ENCODE peak calls at places on chromosomes 12 and 14, in ten cellular contexts. L is endothelial cell of umbilical vein, U is transverse colon, C is GM12891, T is stomach, I is Panc1, S is HCT116, Y is HL-60, D is prostate gland, J is SK-N-SH. O is an unnamed sample.

GRCh38 chr12:69000540-69001243 is 67.7 kb upstream of the CPM start:
- DNase-seq in L (no peak), U (no peak), C (no peak), T (no peak), I (no peak), S (no peak), Y (no peak), D (no peak), J (no peak), O (no peak)

GRCh38 chr12:75666126-75666979 is 154.9 kb upstream of the KRR1 start:
- DNase-seq in L (no peak), U (no peak), C (no peak), T (no peak), I (no peak), S (no peak), Y (no peak), D (no peak), J (no peak), O (no peak)

GRCh38 chr12:5798242-5799015 is 146.6 kb downstream of the ANO2 start:
- DNase-seq in L (no peak), U (no peak), C (no peak), T (no peak), I (no peak), S (no peak), Y (no peak), D (no peak), J (no peak), O (no peak)

GRCh38 chr12:103161582-103161981 is 204.1 kb downstream of the ASCL1 start:
- DNase-seq in L (no peak), U (no peak), C (no peak), T (no peak), I (no peak), S (no peak), Y (no peak), D (no peak), J (no peak), O (no peak)

GRCh38 chr12:81170072-81170471 is 92.2 kb downstream of the ACSS3 start:
- DNase-seq in L (no peak), U (no peak), C (no peak), T (no peak), I (no peak), S (no peak), Y (no peak), D (no peak), J (no peak), O (no peak)

GRCh38 chr12:15982471-15982870 is 71.3 kb downstream of the DERA start:
- DNase-seq in L (peak), U (no peak), C (no peak), T (no peak), I (no peak), S (no peak), Y (no peak), D (no peak), J (peak), O (no peak)

GRCh38 chr14:68606644-68607043 is 186.2 kb downstream of the ZFP36L1 start:
- DNase-seq in L (no peak), U (no peak), C (no peak), T (no peak), I (no peak), S (no peak), Y (no peak), D (no peak), J (no peak), O (no peak)

GRCh38 chr14:77376380-77376770 is 519 bp downstream of the TMED8 start:
- DNase-seq in L (peak), U (peak), C (no peak), T (peak), I (no peak), S (no peak), Y (no peak), D (peak), J (peak), O (no peak)

GRCh38 chr12:69687390-69687789 is 11.7 kb downstream of the BEST3 start:
- DNase-seq in L (no peak), U (no peak), C (no peak), T (no peak), I (no peak), S (no peak), Y (no peak), D (no peak), J (no peak), O (no peak)

GRCh38 chr12:89756100-89756637 is 47.5 kb upstream of the ATP2B1 start:
- DNase-seq in L (no peak), U (no peak), C (no peak), T (no peak), I (no peak), S (no peak), Y (peak), D (no peak), J (no peak), O (no peak)

GRCh38 chr12:94649349-94650142 is 811 bp downstream of the TMCC3 start:
- DNase-seq in L (peak), U (peak), C (peak), T (peak), I (no peak), S (no peak), Y (no peak), D (peak), J (peak), O (peak)

GRCh38 chr14:77249286-77249685 is 21.7 kb downstream of the NGB start:
- DNase-seq in L (no peak), U (no peak), C (no peak), T (no peak), I (no peak), S (no peak), Y (no peak), D (no peak), J (no peak), O (no peak)

GRCh38 chr14:55532645-55533309 is 47.2 kb upstream of the KTN1 start:
- DNase-seq in L (no peak), U (no peak), C (no peak), T (no peak), I (no peak), S (no peak), Y (no peak), D (no peak), J (no peak), O (no peak)

GRCh38 chr14:106831322-106831720 is 1304.9 kb downstream of the TMEM121 start:
- DNase-seq in L (no peak), U (peak), C (no peak), T (no peak), I (peak), S (no peak), Y (no peak), D (no peak), J (peak), O (no peak)

GRCh38 chr12:130872179-130873096 is 572 bp downstream of the RAN start:
- DNase-seq in L (peak), U (peak), C (peak), T (peak), I (no peak), S (no peak), Y (no peak), D (peak), J (peak), O (peak)

GRCh38 chr14:72516936-72517408 is 376.9 kb downstream of the DPF3 start:
- DNase-seq in L (peak), U (peak), C (no peak), T (peak), I (peak), S (peak), Y (no peak), D (peak), J (peak), O (no peak)

GRCh38 chr14:22472935-22473854 is 115.8 kb downstream of the DAD1 start:
- DNase-seq in L (peak), U (peak), C (peak), T (peak), I (no peak), S (peak), Y (no peak), D (peak), J (peak), O (no peak)

GRCh38 chr14:74472590-74472989 is 20.5 kb downstream of the NPC2 start:
- DNase-seq in L (no peak), U (no peak), C (no peak), T (no peak), I (no peak), S (no peak), Y (no peak), D (no peak), J (no peak), O (no peak)

GRCh38 chr14:99592933-99593753 is 10.9 kb downstream of the CCDC85C start:
- DNase-seq in L (no peak), U (no peak), C (no peak), T (no peak), I (no peak), S (no peak), Y (no peak), D (no peak), J (no peak), O (peak)

GRCh38 chr14:95137804-95138167 is 19.5 kb downstream of the DICER1 start:
- DNase-seq in L (peak), U (peak), C (no peak), T (peak), I (no peak), S (no peak), Y (no peak), D (peak), J (no peak), O (no peak)

GRCh38 chr12:116910280-116910644 is 488 bp upstream of the FBXW8 start:
- DNase-seq in L (no peak), U (no peak), C (no peak), T (no peak), I (no peak), S (no peak), Y (no peak), D (no peak), J (no peak), O (no peak)

GRCh38 chr12:116916122-116916521 is 5.4 kb downstream of the FBXW8 start:
- DNase-seq in L (no peak), U (no peak), C (no peak), T (no peak), I (no peak), S (peak), Y (no peak), D (no peak), J (no peak), O (no peak)

GRCh38 chr12:116906285-116906684 is 4.5 kb upstream of the FBXW8 start:
- DNase-seq in L (no peak), U (no peak), C (no peak), T (no peak), I (no peak), S (no peak), Y (no peak), D (no peak), J (no peak), O (no peak)

GRCh38 chr12:116915326-116915725 is 4.6 kb downstream of the FBXW8 start:
- DNase-seq in L (no peak), U (no peak), C (no peak), T (no peak), I (no peak), S (no peak), Y (no peak), D (no peak), J (no peak), O (no peak)

DNA sequence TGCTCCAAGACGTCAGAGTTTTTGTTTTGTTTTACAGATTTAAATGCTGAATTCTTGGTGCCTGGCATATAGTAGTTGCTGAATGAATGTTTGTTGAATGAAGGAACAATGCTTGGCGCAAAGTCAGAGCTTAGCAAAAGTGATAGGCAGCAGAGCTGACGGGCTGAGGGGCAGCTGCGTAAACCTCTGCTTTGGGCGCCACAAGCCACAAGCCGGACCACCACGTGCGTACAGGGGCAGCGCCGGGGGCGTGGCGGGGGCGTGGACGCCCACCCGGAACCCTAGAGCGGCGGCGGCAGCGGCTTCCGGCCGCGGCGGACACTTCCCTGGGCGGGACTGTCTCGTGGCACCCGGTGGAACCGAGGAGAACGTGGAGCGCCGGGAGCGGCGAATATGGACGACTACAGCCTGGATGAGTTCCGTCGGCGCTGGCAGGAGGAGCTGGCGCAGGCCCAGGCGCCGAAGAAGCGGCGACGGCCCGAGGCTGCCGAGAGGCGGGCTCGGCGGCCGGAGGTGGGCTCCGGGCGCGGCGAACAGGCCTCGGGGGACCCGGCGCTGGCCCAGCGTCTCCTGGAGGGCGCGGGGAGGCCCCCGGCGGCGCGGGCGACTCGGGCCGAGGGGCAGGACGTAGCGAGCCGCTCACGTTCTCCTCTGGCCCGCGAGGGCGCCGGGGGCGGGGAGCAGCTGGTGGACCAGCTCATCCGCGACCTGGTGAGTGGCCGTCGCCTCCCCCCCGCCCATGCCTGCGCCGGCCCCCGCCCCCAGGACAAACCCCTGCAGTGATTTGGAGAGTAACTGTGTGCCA is at the start of gene FBXW8:
- DNase-seq in L (peak), U (peak), C (peak), T (peak), I (no peak), S (peak), Y (peak), D (peak), J (peak), O (peak)
- TF ChIP-seq POLR2AphosphoS5 in L (peak), U (peak), C (no peak), T (peak), I (peak), S (peak), Y (peak), D (peak), J (peak), O (peak)

DNA sequence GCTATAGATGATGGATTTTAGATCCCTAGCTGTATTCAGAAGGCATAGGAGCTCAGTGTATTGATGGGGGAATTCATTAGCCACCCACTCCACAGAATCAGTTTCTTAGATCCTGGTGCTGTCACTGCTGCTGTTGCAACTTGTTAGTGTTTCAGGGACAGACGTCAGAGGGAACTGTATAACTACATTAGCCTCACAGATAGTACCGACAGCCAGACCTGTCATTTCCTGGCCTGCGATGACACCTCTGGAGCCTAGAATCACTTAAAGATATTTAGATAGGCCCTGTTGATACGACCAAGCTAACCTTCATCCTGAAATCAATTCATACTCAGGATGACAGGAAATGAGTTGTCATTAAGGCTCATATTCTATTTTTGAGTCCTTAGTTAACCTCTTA is 735.2 kb downstream of the DIO2 start:
- DNase-seq in L (no peak), U (no peak), C (no peak), T (no peak), I (no peak), S (no peak), Y (no peak), D (no peak), J (no peak), O (no peak)
- TF ChIP-seq POLR2AphosphoS5 in L (no peak), U (no peak), C (no peak), T (no peak), I (no peak), S (no peak), Y (no peak), D (no peak), J (no peak), O (no peak)

DNA sequence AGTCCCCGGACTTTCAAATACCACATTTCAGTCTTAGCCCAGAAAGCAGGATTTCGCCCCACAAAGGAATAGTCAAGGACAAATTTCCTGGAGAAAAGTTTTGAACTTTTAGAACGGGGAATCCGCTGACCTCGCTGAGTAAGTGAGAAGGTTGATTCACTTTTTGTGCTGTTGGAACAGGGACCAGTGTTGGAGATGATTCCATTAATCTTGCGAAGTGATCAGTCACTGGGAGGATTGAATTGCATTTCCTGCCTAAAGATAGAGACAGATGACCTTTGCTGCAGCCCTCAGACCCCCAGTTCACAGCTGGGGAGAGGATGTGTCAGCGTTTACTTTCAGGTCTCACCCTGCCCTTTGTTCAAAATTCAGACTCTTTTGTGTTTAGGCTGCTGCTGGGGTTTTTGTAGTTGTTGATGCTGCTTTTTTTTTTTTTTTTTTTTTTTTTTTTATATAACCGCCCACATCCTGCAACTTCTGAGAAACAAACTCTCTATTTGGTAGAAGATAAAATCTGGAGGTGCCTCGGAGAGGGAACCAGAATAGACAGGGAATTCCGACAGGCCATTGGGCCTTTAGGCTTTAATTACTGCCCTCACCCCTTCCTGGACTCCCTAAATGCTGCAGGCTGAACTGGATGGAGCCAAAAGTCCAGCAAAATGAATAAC is 9.8 kb upstream of the KDM2B start:
- DNase-seq in L (no peak), U (no peak), C (no peak), T (no peak), I (no peak), S (no peak), Y (no peak), D (no peak), J (no peak), O (no peak)
- TF ChIP-seq POLR2AphosphoS5 in L (no peak), U (no peak), C (no peak), T (no peak), I (no peak), S (no peak), Y (no peak), D (no peak), J (no peak), O (no peak)

GRCh38 chr12:50052964-50053363 is 4.4 kb upstream of the ASIC1 start:
- DNase-seq in L (no peak), U (no peak), C (no peak), T (no peak), I (no peak), S (no peak), Y (no peak), D (no peak), J (peak), O (no peak)

GRCh38 chr12:50052544-50052943 is 4.9 kb upstream of the ASIC1 start:
- DNase-seq in L (no peak), U (no peak), C (no peak), T (no peak), I (no peak), S (no peak), Y (no peak), D (no peak), J (no peak), O (no peak)

GRCh38 chr12:50049254-50050118 is 7.9 kb upstream of the ASIC1 start:
- DNase-seq in L (no peak), U (no peak), C (no peak), T (no peak), I (no peak), S (no peak), Y (no peak), D (no peak), J (no peak), O (no peak)

GRCh38 chr12:50050119-50050385 is 7.3 kb upstream of the ASIC1 start:
- DNase-seq in L (no peak), U (no peak), C (no peak), T (no peak), I (no peak), S (no peak), Y (no peak), D (no peak), J (no peak), O (no peak)

GRCh38 chr12:50050410-50051280 is 6.8 kb upstream of the ASIC1 start:
- DNase-seq in L (no peak), U (peak), C (no peak), T (peak), I (no peak), S (no peak), Y (peak), D (no peak), J (peak), O (peak)
- TF ChIP-seq POLR2AphosphoS5 in L (no peak), U (no peak), C (no peak), T (no peak), I (no peak), S (no peak), Y (peak), D (no peak), J (no peak), O (no peak)

GRCh38 chr12:113762849-113763816 is 203.0 kb downstream of the RBM19 start:
- DNase-seq in L (no peak), U (no peak), C (no peak), T (no peak), I (no peak), S (no peak), Y (no peak), D (no peak), J (peak), O (no peak)
- TF ChIP-seq POLR2AphosphoS5 in L (no peak), U (no peak), C (no peak), T (no peak), I (no peak), S (no peak), Y (no peak), D (no peak), J (no peak), O (no peak)

GRCh38 chr12:122982963-122983788 is 2.7 kb downstream of the ARL6IP4 start:
- DNase-seq in L (no peak), U (no peak), C (no peak), T (no peak), I (no peak), S (no peak), Y (no peak), D (no peak), J (no peak), O (no peak)
- TF ChIP-seq POLR2AphosphoS5 in L (no peak), U (no peak), C (no peak), T (no peak), I (peak), S (no peak), Y (no peak), D (no peak), J (no peak), O (no peak)

DNA sequence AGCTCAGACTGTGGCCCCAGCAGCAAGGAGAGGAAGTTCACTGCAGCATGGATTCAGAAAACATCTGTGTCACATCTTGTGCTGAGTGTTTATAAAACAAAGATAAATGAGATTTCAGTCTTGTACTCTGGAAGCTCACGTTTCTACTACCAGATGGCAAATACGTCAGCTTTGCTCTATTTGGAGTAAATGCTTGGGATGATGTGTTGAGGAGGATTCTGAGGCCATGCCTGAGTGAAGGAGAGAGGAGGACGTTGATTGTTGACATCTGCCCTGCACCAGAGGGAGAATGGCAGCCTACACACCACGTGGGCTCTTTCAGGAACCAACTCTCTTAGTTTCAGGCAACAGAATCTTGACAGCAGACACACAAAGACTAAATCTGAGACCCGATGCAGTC is 188.9 kb downstream of the TMEM132C start:
- DNase-seq in L (no peak), U (no peak), C (no peak), T (no peak), I (no peak), S (no peak), Y (no peak), D (no peak), J (peak), O (no peak)
- TF ChIP-seq POLR2AphosphoS5 in L (no peak), U (peak), C (no peak), T (no peak), I (no peak), S (no peak), Y (no peak), D (no peak), J (no peak), O (no peak)

GRCh38 chr12:51818086-51818485 is 30.4 kb downstream of the FIGNL2 start:
- DNase-seq in L (no peak), U (no peak), C (no peak), T (no peak), I (no peak), S (no peak), Y (no peak), D (no peak), J (no peak), O (no peak)

GRCh38 chr12:51820721-51821422 is 27.6 kb downstream of the FIGNL2 start:
- DNase-seq in L (no peak), U (peak), C (peak), T (peak), I (no peak), S (no peak), Y (peak), D (peak), J (peak), O (no peak)

GRCh38 chr12:51818567-51819300 is 29.8 kb downstream of the FIGNL2 start:
- DNase-seq in L (no peak), U (no peak), C (no peak), T (no peak), I (no peak), S (no peak), Y (no peak), D (no peak), J (no peak), O (no peak)

GRCh38 chr12:51821423-51822260 is 26.9 kb downstream of the FIGNL2 start:
- DNase-seq in L (no peak), U (no peak), C (no peak), T (no peak), I (no peak), S (no peak), Y (no peak), D (no peak), J (no peak), O (no peak)

GRCh38 chr12:51819851-51820720 is 28.4 kb downstream of the FIGNL2 start:
- DNase-seq in L (no peak), U (peak), C (peak), T (peak), I (no peak), S (no peak), Y (no peak), D (peak), J (peak), O (no peak)
- TF ChIP-seq POLR2AphosphoS5 in L (no peak), U (no peak), C (no peak), T (no peak), I (no peak), S (no peak), Y (no peak), D (peak), J (no peak), O (no peak)

O was measured in sigmoid colon.